ENCODE peak calls at places on chromosomes 12 and 14, in seven cellular contexts. V is cardiac muscle cell; J is hepatocyte; X is neural progenitor cell; U is dorsolateral prefrontal cortex; D is naive thymus-derived CD4-positive, alpha-beta T cell; Z is cardiac fibroblast. K is an unnamed sample.

GRCh38 chr12:68269727-68270126 is 16.3 kb upstream of the IL22 start:
- DNase-seq in D (no peak), V (no peak), Z (no peak), J (no peak), U (no peak), X (no peak), K (no peak)

GRCh38 chr12:27814851-27815591 is 35.0 kb upstream of the MANSC4 start:
- DNase-seq in J (no peak), X (no peak), V (peak; percentile 12), Z (peak; percentile 28), D (no peak), U (no peak), K (no peak)

GRCh38 chr12:43292699-43293098 is 259.3 kb downstream of the ADAMTS20 start:
- DNase-seq in D (no peak), Z (peak; percentile 83), U (no peak), V (peak; percentile 73), X (no peak), J (no peak), K (no peak)

GRCh38 chr12:17276196-17276595 is 670.2 kb upstream of the LMO3 start:
- DNase-seq in X (no peak), J (no peak), Z (no peak), V (no peak), U (no peak), D (no peak), K (no peak)

GRCh38 chr12:71157601-71158233 is at the start of gene TSPAN8:
- DNase-seq in Z (no peak), D (no peak), V (no peak), U (no peak), J (peak; percentile 53), X (no peak), K (no peak)

GRCh38 chr14:101398011-101398410 is 163.3 kb upstream of the DIO3 start:
- DNase-seq in X (no peak), D (no peak), V (no peak), U (no peak), J (no peak), Z (no peak), K (peak; percentile 51)

GRCh38 chr12:112162261-112162790 is 37.0 kb downstream of the TRAFD1 start:
- DNase-seq in V (no peak), D (no peak), X (no peak), J (no peak), U (peak; percentile 38), Z (no peak), K (no peak)

GRCh38 chr12:51827925-51828818 is 20.3 kb downstream of the FIGNL2 start:
- DNase-seq in D (no peak), U (no peak), J (peak; percentile 55), V (peak; percentile 46), Z (peak; percentile 76), X (no peak), K (no peak)

GRCh38 chr12:94875525-94875924 is 128.0 kb downstream of the NDUFA12 start:
- DNase-seq in X (peak; percentile 55), Z (peak; percentile 24), U (no peak), J (peak; percentile 44), D (no peak), V (peak; percentile 27), K (peak; percentile 49)

GRCh38 chr14:31027847-31028246 is 1.7 kb upstream of the STRN3 start:
- DNase-seq in D (no peak), X (no peak), U (no peak), J (no peak), Z (no peak), V (no peak), K (no peak)
- H3K4me3 ChIP-seq in D (no peak overlapping the region), X (peak overlapping the region; percentile 100), U (no peak overlapping the region), J (peak overlapping the region; percentile 47), Z (no peak overlapping the region), V (no peak overlapping the region), K (no peak overlapping the region)

GRCh38 chr12:102423447-102423846 is 56.9 kb downstream of the IGF1 start:
- DNase-seq in J (no peak), X (no peak), D (no peak), U (no peak), V (peak; percentile 21), Z (no peak), K (no peak)
- H3K4me3 ChIP-seq in J (no peak overlapping the region), X (no peak overlapping the region), D (no peak overlapping the region), U (no peak overlapping the region), V (no peak overlapping the region), Z (no peak overlapping the region), K (no peak overlapping the region)

GRCh38 chr12:87841935-87842334 is 187.3 kb downstream of the C12orf50 start:
- DNase-seq in U (no peak), X (no peak), J (no peak), D (no peak), V (no peak), Z (no peak), K (no peak)
- H3K4me3 ChIP-seq in U (no peak overlapping the region), X (no peak overlapping the region), J (no peak overlapping the region), D (no peak overlapping the region), V (no peak overlapping the region), Z (no peak overlapping the region), K (no peak overlapping the region)

GRCh38 chr14:91396959-91397815 is 20.4 kb downstream of the CCDC88C start:
- DNase-seq in U (no peak), V (no peak), X (no peak), Z (no peak), J (no peak), D (peak; percentile 61), K (peak; percentile 82)
- H3K4me3 ChIP-seq in U (no peak overlapping the region), V (no peak overlapping the region), X (no peak overlapping the region), Z (no peak overlapping the region), J (no peak overlapping the region), D (peak overlapping the region; percentile 43), K (no peak overlapping the region)

GRCh38 chr14:73227812-73228781 is 9.2 kb upstream of the PAPLN start:
- DNase-seq in J (peak; percentile 74), D (no peak), U (no peak), V (peak; percentile 94), Z (peak; percentile 96), X (peak; percentile 42), K (peak; percentile 81)
- H3K4me3 ChIP-seq in J (no peak overlapping the region), D (no peak overlapping the region), U (no peak overlapping the region), V (no peak overlapping the region), Z (peak overlapping the region; percentile 28), X (no peak overlapping the region), K (no peak overlapping the region)

GRCh38 chr12:54370218-54370730 is 6.0 kb upstream of the GPR84 start:
- DNase-seq in U (peak; percentile 86), D (no peak), Z (peak; percentile 84), X (peak; percentile 92), J (peak; percentile 90), V (peak; percentile 90), K (peak; percentile 96)
- H3K4me3 ChIP-seq in U (peak overlapping the region; percentile 47), D (no peak overlapping the region), Z (peak overlapping the region; percentile 41), X (peak overlapping the region; percentile 19), J (no peak overlapping the region), V (no peak overlapping the region), K (peak overlapping the region; percentile 32)

GRCh38 chr12:41205070-41205715 is 17.1 kb downstream of the PDZRN4 start:
- DNase-seq in Z (no peak), V (peak; percentile 2), J (no peak), U (no peak), X (peak; percentile 58), D (no peak), K (no peak)
- H3K4me3 ChIP-seq in Z (no peak overlapping the region), V (no peak overlapping the region), J (no peak overlapping the region), U (peak overlapping the region; percentile 25), X (no peak overlapping the region), D (no peak overlapping the region), K (no peak overlapping the region)

DNA sequence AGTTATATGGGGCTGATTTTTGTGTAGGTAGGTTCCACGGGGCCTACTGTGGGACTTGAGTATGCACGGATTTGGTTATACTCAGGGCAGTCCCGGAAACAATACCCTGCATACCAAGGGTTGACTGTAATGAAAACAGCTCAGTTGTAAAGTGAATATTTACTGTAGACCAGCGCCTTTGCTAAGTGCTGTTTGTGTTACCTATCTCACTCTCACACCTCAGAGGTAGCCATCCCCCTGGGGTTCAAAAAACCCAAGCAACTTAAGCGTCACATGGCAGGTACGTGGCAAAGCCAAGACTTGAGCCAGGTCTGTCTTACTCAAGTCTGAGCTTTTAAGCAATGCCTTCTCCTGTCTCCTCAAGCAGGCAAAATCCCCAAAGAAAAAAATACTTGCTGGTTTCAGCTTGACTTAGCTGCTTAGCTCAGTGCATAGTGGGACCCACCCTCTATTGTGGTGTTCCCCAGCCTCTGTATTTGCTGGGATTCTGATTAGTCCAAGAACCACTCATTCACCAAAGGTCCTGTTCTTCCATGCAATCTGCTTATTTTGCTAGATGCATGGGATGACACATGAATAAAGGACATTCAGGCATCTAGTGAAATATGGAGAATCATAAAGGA is 34.2 kb upstream of the STRN3 start:
- DNase-seq in V (no peak), J (peak; percentile 16), U (no peak), Z (no peak), D (no peak), X (peak; percentile 62), K (no peak)
- H3K4me3 ChIP-seq in V (no peak overlapping the region), J (no peak overlapping the region), U (no peak overlapping the region), Z (no peak overlapping the region), D (no peak overlapping the region), X (no peak overlapping the region), K (no peak overlapping the region)

GRCh38 chr12:58156697-58157096 is 215.3 kb downstream of the ATP23 start:
- DNase-seq in U (no peak), V (no peak), X (no peak), Z (no peak), J (no peak), D (no peak), K (no peak)
- H3K4me3 ChIP-seq in U (no peak overlapping the region), V (no peak overlapping the region), X (no peak overlapping the region), Z (no peak overlapping the region), J (no peak overlapping the region), D (no peak overlapping the region), K (no peak overlapping the region)

K was measured in H7.